ENCODE peak calls at places on chromosomes 7 and 10, in seven cellular contexts. One of them, this sample, is unnamed. For H3K4me1, the result is how much of the 10 kb centered on the place peaks cover.

GRCh38 chr10:99537381-99538286 is 4.9 kb downstream of the NKX2-3 start:
- DNase-seq in sigmoid colon: peak
- DNase-seq in endothelial cell of umbilical vein: no peak
- DNase-seq in suprapubic skin: no peak
- DNase-seq in Panc1: no peak
- DNase-seq in stomach: no peak
- DNase-seq in transverse colon: peak
- DNase-seq in this sample: no peak

GRCh38 chr7:28102778-28103177 is 77.8 kb downstream of the JAZF1 start:
- DNase-seq in Panc1: no peak
- DNase-seq in transverse colon: no peak
- DNase-seq in sigmoid colon: peak
- DNase-seq in stomach: no peak
- DNase-seq in suprapubic skin: no peak
- DNase-seq in endothelial cell of umbilical vein: no peak
- DNase-seq in this sample: peak

GRCh38 chr10:59283456-59284082 is 78.8 kb downstream of the FAM13C start:
- DNase-seq in suprapubic skin: no peak
- DNase-seq in Panc1: no peak
- DNase-seq in transverse colon: no peak
- DNase-seq in sigmoid colon: no peak
- DNase-seq in stomach: no peak
- DNase-seq in endothelial cell of umbilical vein: no peak
- DNase-seq in this sample: no peak

GRCh38 chr10:118966131-118967125 is 63.1 kb upstream of the NANOS1 start:
- DNase-seq in transverse colon: no peak
- DNase-seq in stomach: no peak
- DNase-seq in sigmoid colon: no peak
- DNase-seq in Panc1: no peak
- DNase-seq in suprapubic skin: no peak
- DNase-seq in endothelial cell of umbilical vein: no peak
- DNase-seq in this sample: no peak

GRCh38 chr7:107660381-107661080 is at the start of gene SLC26A4:
- DNase-seq in suprapubic skin: no peak
- DNase-seq in stomach: no peak
- DNase-seq in transverse colon: no peak
- DNase-seq in endothelial cell of umbilical vein: no peak
- DNase-seq in sigmoid colon: no peak
- DNase-seq in Panc1: no peak
- DNase-seq in this sample: no peak

GRCh38 chr7:84484502-84485079 is 290.0 kb upstream of the SEMA3A start:
- DNase-seq in transverse colon: no peak
- DNase-seq in endothelial cell of umbilical vein: no peak
- DNase-seq in suprapubic skin: no peak
- DNase-seq in Panc1: peak
- DNase-seq in sigmoid colon: no peak
- DNase-seq in stomach: no peak
- DNase-seq in this sample: no peak

GRCh38 chr7:155971180-155971770 is 159.0 kb upstream of the SHH start:
- DNase-seq in Panc1: no peak
- DNase-seq in transverse colon: no peak
- DNase-seq in endothelial cell of umbilical vein: no peak
- DNase-seq in sigmoid colon: peak
- DNase-seq in stomach: no peak
- DNase-seq in suprapubic skin: no peak
- DNase-seq in this sample: no peak

GRCh38 chr10:25725917-25726716 is 207.9 kb upstream of the MYO3A start:
- DNase-seq in endothelial cell of umbilical vein: peak
- DNase-seq in transverse colon: no peak
- DNase-seq in suprapubic skin: no peak
- DNase-seq in Panc1: peak
- DNase-seq in sigmoid colon: no peak
- DNase-seq in stomach: no peak
- DNase-seq in this sample: no peak

GRCh38 chr10:118256825-118257570 is 85.1 kb downstream of the FAM204A start:
- DNase-seq in endothelial cell of umbilical vein: no peak
- DNase-seq in transverse colon: no peak
- DNase-seq in suprapubic skin: no peak
- DNase-seq in Panc1: no peak
- DNase-seq in stomach: no peak
- DNase-seq in sigmoid colon: no peak
- DNase-seq in this sample: no peak

GRCh38 chr7:129690701-129691100 is 79.2 kb downstream of the NRF1 start:
- DNase-seq in sigmoid colon: no peak
- DNase-seq in stomach: no peak
- DNase-seq in transverse colon: no peak
- DNase-seq in suprapubic skin: no peak
- DNase-seq in endothelial cell of umbilical vein: peak
- DNase-seq in Panc1: no peak
- DNase-seq in this sample: no peak

GRCh38 chr7:133633055-133633454 is 380.2 kb downstream of the EXOC4 start:
- DNase-seq in Panc1: no peak
- DNase-seq in suprapubic skin: no peak
- DNase-seq in stomach: no peak
- DNase-seq in endothelial cell of umbilical vein: peak
- DNase-seq in sigmoid colon: no peak
- DNase-seq in transverse colon: no peak
- DNase-seq in this sample: no peak

GRCh38 chr7:54581511-54581910 is 39.3 kb downstream of the VSTM2A start:
- DNase-seq in endothelial cell of umbilical vein: no peak
- DNase-seq in sigmoid colon: no peak
- DNase-seq in suprapubic skin: no peak
- DNase-seq in Panc1: no peak
- DNase-seq in transverse colon: no peak
- DNase-seq in stomach: no peak
- DNase-seq in this sample: no peak

GRCh38 chr7:158645842-158646241 is 58.2 kb upstream of the PTPRN2 start:
- DNase-seq in suprapubic skin: no peak
- DNase-seq in sigmoid colon: no peak
- DNase-seq in Panc1: no peak
- DNase-seq in stomach: no peak
- DNase-seq in transverse colon: no peak
- DNase-seq in endothelial cell of umbilical vein: no peak
- DNase-seq in this sample: no peak

GRCh38 chr10:35778344-35778743 is 136.2 kb upstream of the FZD8 start:
- DNase-seq in sigmoid colon: no peak
- DNase-seq in Panc1: no peak
- DNase-seq in suprapubic skin: no peak
- DNase-seq in stomach: no peak
- DNase-seq in endothelial cell of umbilical vein: peak
- DNase-seq in transverse colon: no peak
- DNase-seq in this sample: no peak

GRCh38 chr7:74002474-74003017 is 25.4 kb upstream of the ELN start:
- DNase-seq in Panc1: no peak
- DNase-seq in endothelial cell of umbilical vein: peak
- DNase-seq in stomach: peak
- DNase-seq in transverse colon: peak
- DNase-seq in sigmoid colon: no peak
- DNase-seq in suprapubic skin: no peak
- DNase-seq in this sample: no peak

GRCh38 chr10:110081914-110082313 is 74.1 kb downstream of the ADD3 start:
- DNase-seq in stomach: no peak
- DNase-seq in transverse colon: no peak
- DNase-seq in endothelial cell of umbilical vein: peak
- DNase-seq in suprapubic skin: no peak
- DNase-seq in sigmoid colon: no peak
- DNase-seq in Panc1: no peak
- DNase-seq in this sample: no peak

GRCh38 chr10:91799580-91799975 is 1.4 kb downstream of the TNKS2 start:
- DNase-seq in stomach: no peak
- DNase-seq in Panc1: no peak
- DNase-seq in transverse colon: no peak
- DNase-seq in suprapubic skin: no peak
- DNase-seq in sigmoid colon: no peak
- DNase-seq in endothelial cell of umbilical vein: no peak
- DNase-seq in this sample: no peak

GRCh38 chr7:939843-940242 is 14.6 kb downstream of the ADAP1 start:
- DNase-seq in suprapubic skin: peak
- DNase-seq in transverse colon: no peak
- DNase-seq in stomach: no peak
- DNase-seq in Panc1: no peak
- DNase-seq in endothelial cell of umbilical vein: no peak
- DNase-seq in sigmoid colon: no peak
- DNase-seq in this sample: no peak

GRCh38 chr10:108597031-108597430 is 1326.3 kb downstream of the XPNPEP1 start:
- DNase-seq in sigmoid colon: no peak
- DNase-seq in transverse colon: no peak
- DNase-seq in suprapubic skin: no peak
- DNase-seq in stomach: no peak
- DNase-seq in Panc1: no peak
- DNase-seq in endothelial cell of umbilical vein: no peak
- DNase-seq in this sample: no peak

GRCh38 chr7:152341039-152341913 is 94.5 kb downstream of the KMT2C start:
- DNase-seq in Panc1: peak
- DNase-seq in stomach: peak
- DNase-seq in endothelial cell of umbilical vein: peak
- DNase-seq in sigmoid colon: no peak
- DNase-seq in suprapubic skin: no peak
- DNase-seq in transverse colon: no peak
- DNase-seq in this sample: no peak

GRCh38 chr10:59668081-59668480 is 41.6 kb downstream of the SLC16A9 start:
- DNase-seq in sigmoid colon: no peak
- DNase-seq in transverse colon: no peak
- DNase-seq in endothelial cell of umbilical vein: no peak
- DNase-seq in stomach: no peak
- DNase-seq in Panc1: no peak
- DNase-seq in suprapubic skin: no peak
- DNase-seq in this sample: no peak

GRCh38 chr10:115593060-115593459 is 499.9 kb downstream of the ATRNL1 start:
- DNase-seq in endothelial cell of umbilical vein: no peak
- DNase-seq in stomach: no peak
- DNase-seq in sigmoid colon: no peak
- DNase-seq in Panc1: no peak
- DNase-seq in transverse colon: no peak
- DNase-seq in suprapubic skin: no peak
- DNase-seq in this sample: no peak

GRCh38 chr7:117323877-117324699 is 1.2 kb upstream of the WNT2 start:
- DNase-seq in transverse colon: no peak
- DNase-seq in stomach: no peak
- DNase-seq in suprapubic skin: peak
- DNase-seq in sigmoid colon: peak
- DNase-seq in endothelial cell of umbilical vein: peak
- DNase-seq in Panc1: no peak
- DNase-seq in this sample: no peak

GRCh38 chr7:142516038-142516501 is 233.2 kb upstream of the PRSS1 start:
- DNase-seq in sigmoid colon: no peak
- DNase-seq in stomach: no peak
- DNase-seq in suprapubic skin: no peak
- DNase-seq in endothelial cell of umbilical vein: peak
- DNase-seq in transverse colon: peak
- DNase-seq in Panc1: no peak
- DNase-seq in this sample: no peak

GRCh38 chr10:47340613-47341170 is 7.5 kb upstream of the RBP3 start:
- DNase-seq in endothelial cell of umbilical vein: peak
- DNase-seq in suprapubic skin: peak
- DNase-seq in transverse colon: peak
- DNase-seq in sigmoid colon: no peak
- DNase-seq in stomach: peak
- DNase-seq in Panc1: peak
- DNase-seq in this sample: no peak

GRCh38 chr7:129032017-129032416 is 22.9 kb downstream of the TNPO3 start:
- DNase-seq in stomach: no peak
- DNase-seq in transverse colon: no peak
- DNase-seq in suprapubic skin: no peak
- DNase-seq in Panc1: no peak
- DNase-seq in sigmoid colon: no peak
- DNase-seq in endothelial cell of umbilical vein: no peak
- DNase-seq in this sample: no peak

GRCh38 chr10:111756541-111757061 is 427.0 kb downstream of the GPAM start:
- DNase-seq in suprapubic skin: no peak
- DNase-seq in Panc1: peak
- DNase-seq in endothelial cell of umbilical vein: no peak
- DNase-seq in stomach: no peak
- DNase-seq in transverse colon: peak
- DNase-seq in sigmoid colon: peak
- DNase-seq in this sample: no peak

GRCh38 chr7:15929406-15929805 is 242.9 kb upstream of the MEOX2 start:
- DNase-seq in suprapubic skin: no peak
- DNase-seq in transverse colon: no peak
- DNase-seq in endothelial cell of umbilical vein: no peak
- DNase-seq in stomach: no peak
- DNase-seq in Panc1: no peak
- DNase-seq in sigmoid colon: no peak
- DNase-seq in this sample: no peak
- H3K4me3 ChIP-seq in suprapubic skin: no peak
- H3K4me3 ChIP-seq in transverse colon: no peak
- H3K4me3 ChIP-seq in endothelial cell of umbilical vein: no peak
- H3K4me3 ChIP-seq in stomach: no peak
- H3K4me3 ChIP-seq in Panc1: no peak
- H3K4me3 ChIP-seq in sigmoid colon: no peak
- H3K4me3 ChIP-seq in this sample: no peak

DNA sequence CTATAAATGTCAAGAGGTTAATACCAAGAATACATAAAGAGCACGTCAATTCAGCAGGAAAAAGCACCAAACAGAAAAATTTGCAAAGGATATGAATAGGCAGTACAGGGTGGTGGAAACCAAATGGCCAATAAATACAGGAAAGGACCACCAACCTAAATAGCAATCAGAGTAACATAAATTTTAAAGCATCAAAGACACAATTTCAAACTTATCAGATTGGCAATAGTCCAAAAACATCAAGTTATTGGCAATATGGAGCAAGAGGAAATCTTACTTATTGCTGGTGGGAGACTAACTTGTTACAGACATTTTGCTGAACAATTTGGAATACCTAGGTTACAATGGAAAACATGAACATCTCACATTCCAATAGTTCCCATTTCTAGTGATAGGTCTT is 24.1 kb downstream of the SYPL1 start:
- DNase-seq in suprapubic skin: no peak
- DNase-seq in endothelial cell of umbilical vein: peak
- DNase-seq in Panc1: no peak
- DNase-seq in stomach: no peak
- DNase-seq in transverse colon: no peak
- DNase-seq in sigmoid colon: no peak
- DNase-seq in this sample: no peak
- H3K4me1 ChIP-seq in suprapubic skin: under half
- H3K4me1 ChIP-seq in endothelial cell of umbilical vein: under half
- H3K4me1 ChIP-seq in Panc1: under half
- H3K4me1 ChIP-seq in stomach: under half
- H3K4me1 ChIP-seq in transverse colon: under half
- H3K4me1 ChIP-seq in sigmoid colon: under half
- H3K4me1 ChIP-seq in this sample: under half

GRCh38 chr7:101598422-101598957 is 30.6 kb downstream of the MYL10 start:
- DNase-seq in stomach: peak
- DNase-seq in transverse colon: peak
- DNase-seq in sigmoid colon: no peak
- DNase-seq in Panc1: no peak
- DNase-seq in endothelial cell of umbilical vein: no peak
- DNase-seq in suprapubic skin: no peak
- DNase-seq in this sample: no peak
- TF ChIP-seq POLR2AphosphoS5 in stomach: peak
- TF ChIP-seq POLR2AphosphoS5 in transverse colon: no peak
- TF ChIP-seq POLR2AphosphoS5 in sigmoid colon: no peak
- TF ChIP-seq POLR2AphosphoS5 in Panc1: no peak
- TF ChIP-seq POLR2AphosphoS5 in endothelial cell of umbilical vein: no peak
- TF ChIP-seq POLR2AphosphoS5 in suprapubic skin: no peak
- TF ChIP-seq POLR2AphosphoS5 in this sample: no peak

DNA sequence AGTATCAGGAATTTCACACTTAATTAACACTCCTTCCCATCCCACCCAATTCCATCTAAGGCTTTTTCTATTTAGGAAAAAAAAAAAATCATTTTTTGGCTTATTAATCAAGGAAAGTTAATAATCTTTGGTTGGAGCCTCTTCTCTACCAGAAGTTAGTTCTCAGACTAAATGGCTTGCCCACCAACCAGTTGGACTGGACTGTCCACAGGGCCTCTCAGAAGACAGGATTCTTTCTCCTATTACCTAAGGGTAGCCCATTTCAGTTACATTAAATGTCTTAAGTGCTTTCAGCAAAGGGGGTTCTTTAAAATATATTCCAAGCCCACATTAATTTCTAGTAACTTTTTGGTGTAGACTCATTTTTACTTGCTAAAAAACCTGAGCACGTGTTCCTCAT is 35.2 kb downstream of the GLUD1 start:
- DNase-seq in stomach: no peak
- DNase-seq in sigmoid colon: no peak
- DNase-seq in endothelial cell of umbilical vein: no peak
- DNase-seq in suprapubic skin: no peak
- DNase-seq in transverse colon: no peak
- DNase-seq in Panc1: no peak
- DNase-seq in this sample: no peak
- H3K4me3 ChIP-seq in stomach: no peak
- H3K4me3 ChIP-seq in sigmoid colon: no peak
- H3K4me3 ChIP-seq in endothelial cell of umbilical vein: no peak
- H3K4me3 ChIP-seq in suprapubic skin: no peak
- H3K4me3 ChIP-seq in transverse colon: no peak
- H3K4me3 ChIP-seq in Panc1: no peak
- H3K4me3 ChIP-seq in this sample: no peak

This sample was measured in esophagus muscularis mucosa.